ENCODE peak calls at places on chromosomes 16 and 17, in ten cellular contexts. One of them, this sample, is unnamed.
A peak's percentile ranks its signal among the peaks of the same experiment; 100 is the strongest.

GRCh38 chr16:85659336-85659735 is 29.4 kb downstream of the GINS2 start:
- DNase-seq in heart right ventricle: no peak
- DNase-seq in aorta: no peak
- DNase-seq in left lung: no peak
- DNase-seq in psoas muscle: no peak
- DNase-seq in dorsolateral prefrontal cortex: no peak
- DNase-seq in thoracic aorta: no peak
- DNase-seq in suprapubic skin: peak; percentile 32
- DNase-seq in SK-N-SH: no peak
- DNase-seq in tibial artery: no peak
- DNase-seq in this sample: no peak

GRCh38 chr17:28170771-28171170 is 128.3 kb downstream of the NLK start:
- DNase-seq in dorsolateral prefrontal cortex: no peak
- DNase-seq in SK-N-SH: no peak
- DNase-seq in aorta: no peak
- DNase-seq in suprapubic skin: no peak
- DNase-seq in heart right ventricle: no peak
- DNase-seq in tibial artery: no peak
- DNase-seq in left lung: no peak
- DNase-seq in thoracic aorta: no peak
- DNase-seq in psoas muscle: no peak
- DNase-seq in this sample: no peak

GRCh38 chr17:21510686-21511367 is 134.7 kb downstream of the KCNJ12 start:
- DNase-seq in thoracic aorta: no peak
- DNase-seq in aorta: no peak
- DNase-seq in heart right ventricle: no peak
- DNase-seq in left lung: no peak
- DNase-seq in dorsolateral prefrontal cortex: no peak
- DNase-seq in SK-N-SH: no peak
- DNase-seq in psoas muscle: no peak
- DNase-seq in tibial artery: no peak
- DNase-seq in suprapubic skin: no peak
- DNase-seq in this sample: no peak

GRCh38 chr17:38925263-38925995 is at the start of gene LASP1NB:
- DNase-seq in thoracic aorta: no peak
- DNase-seq in psoas muscle: peak; percentile 35
- DNase-seq in heart right ventricle: peak; percentile 50
- DNase-seq in dorsolateral prefrontal cortex: peak; percentile 96
- DNase-seq in SK-N-SH: peak; percentile 93
- DNase-seq in left lung: no peak
- DNase-seq in tibial artery: peak; percentile 72
- DNase-seq in aorta: no peak
- DNase-seq in suprapubic skin: no peak
- DNase-seq in this sample: no peak

GRCh38 chr17:16915752-16916556 is 56.0 kb downstream of the TNFRSF13B start:
- DNase-seq in SK-N-SH: peak; percentile 64
- DNase-seq in psoas muscle: no peak
- DNase-seq in tibial artery: peak; percentile 67
- DNase-seq in left lung: peak; percentile 55
- DNase-seq in dorsolateral prefrontal cortex: no peak
- DNase-seq in heart right ventricle: peak; percentile 53
- DNase-seq in aorta: peak; percentile 76
- DNase-seq in thoracic aorta: no peak
- DNase-seq in suprapubic skin: no peak
- DNase-seq in this sample: peak; percentile 61

GRCh38 chr17:18000044-18000443 is 27.4 kb downstream of the DRC3 start:
- DNase-seq in psoas muscle: no peak
- DNase-seq in suprapubic skin: no peak
- DNase-seq in tibial artery: no peak
- DNase-seq in dorsolateral prefrontal cortex: no peak
- DNase-seq in heart right ventricle: no peak
- DNase-seq in aorta: no peak
- DNase-seq in left lung: no peak
- DNase-seq in SK-N-SH: no peak
- DNase-seq in thoracic aorta: no peak
- DNase-seq in this sample: no peak

GRCh38 chr17:64016248-64016784 is 4.1 kb downstream of the ICAM2 start:
- DNase-seq in suprapubic skin: peak; percentile 5
- DNase-seq in heart right ventricle: no peak
- DNase-seq in tibial artery: no peak
- DNase-seq in thoracic aorta: no peak
- DNase-seq in SK-N-SH: peak; percentile 23
- DNase-seq in left lung: no peak
- DNase-seq in psoas muscle: no peak
- DNase-seq in dorsolateral prefrontal cortex: no peak
- DNase-seq in aorta: no peak
- DNase-seq in this sample: no peak

GRCh38 chr17:3835410-3836229 is 10.4 kb downstream of the NCBP3 start:
- DNase-seq in suprapubic skin: no peak
- DNase-seq in SK-N-SH: no peak
- DNase-seq in psoas muscle: no peak
- DNase-seq in aorta: peak; percentile 27
- DNase-seq in left lung: no peak
- DNase-seq in heart right ventricle: no peak
- DNase-seq in tibial artery: no peak
- DNase-seq in thoracic aorta: no peak
- DNase-seq in dorsolateral prefrontal cortex: no peak
- DNase-seq in this sample: no peak

GRCh38 chr16:25093208-25094061 is 18.1 kb upstream of the LCMT1 start:
- DNase-seq in psoas muscle: no peak
- DNase-seq in tibial artery: no peak
- DNase-seq in SK-N-SH: no peak
- DNase-seq in aorta: no peak
- DNase-seq in left lung: no peak
- DNase-seq in dorsolateral prefrontal cortex: no peak
- DNase-seq in suprapubic skin: no peak
- DNase-seq in heart right ventricle: no peak
- DNase-seq in thoracic aorta: no peak
- DNase-seq in this sample: no peak

GRCh38 chr16:81486555-81487061 is 42.0 kb downstream of the CMIP start:
- DNase-seq in SK-N-SH: no peak
- DNase-seq in tibial artery: peak; percentile 87
- DNase-seq in heart right ventricle: peak; percentile 59
- DNase-seq in left lung: no peak
- DNase-seq in psoas muscle: peak; percentile 69
- DNase-seq in suprapubic skin: no peak
- DNase-seq in aorta: peak; percentile 85
- DNase-seq in thoracic aorta: no peak
- DNase-seq in dorsolateral prefrontal cortex: no peak
- DNase-seq in this sample: no peak

GRCh38 chr17:41773190-41773588 is 13.3 kb downstream of the JUP start:
- DNase-seq in heart right ventricle: peak; percentile 74
- DNase-seq in SK-N-SH: peak; percentile 71
- DNase-seq in aorta: peak; percentile 86
- DNase-seq in tibial artery: no peak
- DNase-seq in thoracic aorta: no peak
- DNase-seq in left lung: peak; percentile 78
- DNase-seq in psoas muscle: peak; percentile 55
- DNase-seq in suprapubic skin: peak; percentile 70
- DNase-seq in dorsolateral prefrontal cortex: no peak
- DNase-seq in this sample: peak; percentile 77

DNA sequence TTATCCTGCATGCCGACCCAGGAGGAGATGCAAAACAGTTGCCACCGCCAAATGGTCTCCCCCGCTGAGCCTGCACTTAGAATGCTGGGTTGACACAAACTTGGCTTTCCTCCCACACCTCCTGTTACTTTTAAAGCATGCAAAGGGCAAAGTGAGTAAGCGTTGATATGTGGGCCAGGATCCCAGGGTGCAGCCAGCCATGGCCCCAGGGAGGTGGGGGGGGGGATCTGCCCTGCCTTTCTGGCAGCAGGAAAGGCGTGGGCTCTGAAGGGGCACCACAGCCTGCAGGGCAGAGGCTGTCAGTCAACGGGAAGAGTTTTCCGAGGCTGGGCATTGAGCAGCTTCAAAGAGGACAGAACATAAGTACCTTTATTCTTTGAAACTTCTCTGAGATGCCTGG is 142.3 kb downstream of the ABCC12 start:
- DNase-seq in left lung: no peak
- DNase-seq in thoracic aorta: no peak
- DNase-seq in psoas muscle: no peak
- DNase-seq in tibial artery: no peak
- DNase-seq in suprapubic skin: no peak
- DNase-seq in heart right ventricle: no peak
- DNase-seq in aorta: no peak
- DNase-seq in SK-N-SH: no peak
- DNase-seq in dorsolateral prefrontal cortex: peak; percentile 44
- DNase-seq in this sample: no peak
- H3K27ac ChIP-seq in left lung: no peak overlapping the region
- H3K27ac ChIP-seq in thoracic aorta: no peak overlapping the region
- H3K27ac ChIP-seq in psoas muscle: no peak overlapping the region
- H3K27ac ChIP-seq in tibial artery: no peak overlapping the region
- H3K27ac ChIP-seq in suprapubic skin: no peak overlapping the region
- H3K27ac ChIP-seq in heart right ventricle: no peak overlapping the region
- H3K27ac ChIP-seq in aorta: no peak overlapping the region
- H3K27ac ChIP-seq in SK-N-SH: no peak overlapping the region
- H3K27ac ChIP-seq in dorsolateral prefrontal cortex: no peak overlapping the region
- H3K27ac ChIP-seq in this sample: no peak overlapping the region

GRCh38 chr17:31560836-31561235 is 169.4 kb downstream of the RAB11FIP4 start:
- DNase-seq in aorta: no peak
- DNase-seq in dorsolateral prefrontal cortex: no peak
- DNase-seq in psoas muscle: no peak
- DNase-seq in thoracic aorta: no peak
- DNase-seq in left lung: no peak
- DNase-seq in SK-N-SH: no peak
- DNase-seq in suprapubic skin: no peak
- DNase-seq in tibial artery: no peak
- DNase-seq in heart right ventricle: no peak
- DNase-seq in this sample: no peak

GRCh38 chr17:31561469-31562412 is 170.3 kb downstream of the RAB11FIP4 start:
- DNase-seq in SK-N-SH: no peak
- DNase-seq in psoas muscle: peak; percentile 52
- DNase-seq in suprapubic skin: no peak
- DNase-seq in aorta: no peak
- DNase-seq in tibial artery: no peak
- DNase-seq in dorsolateral prefrontal cortex: no peak
- DNase-seq in left lung: no peak
- DNase-seq in thoracic aorta: no peak
- DNase-seq in heart right ventricle: no peak
- DNase-seq in this sample: no peak

GRCh38 chr17:31558748-31559646 is 167.5 kb downstream of the RAB11FIP4 start:
- DNase-seq in psoas muscle: peak; percentile 83
- DNase-seq in SK-N-SH: peak; percentile 95
- DNase-seq in aorta: peak; percentile 94
- DNase-seq in thoracic aorta: no peak
- DNase-seq in tibial artery: peak; percentile 90
- DNase-seq in dorsolateral prefrontal cortex: peak; percentile 71
- DNase-seq in left lung: peak; percentile 80
- DNase-seq in heart right ventricle: peak; percentile 80
- DNase-seq in suprapubic skin: peak; percentile 86
- DNase-seq in this sample: peak; percentile 83

GRCh38 chr17:31562447-31562846 is 171.0 kb downstream of the RAB11FIP4 start:
- DNase-seq in suprapubic skin: no peak
- DNase-seq in psoas muscle: no peak
- DNase-seq in aorta: no peak
- DNase-seq in SK-N-SH: no peak
- DNase-seq in heart right ventricle: no peak
- DNase-seq in left lung: no peak
- DNase-seq in tibial artery: no peak
- DNase-seq in dorsolateral prefrontal cortex: no peak
- DNase-seq in thoracic aorta: no peak
- DNase-seq in this sample: no peak

GRCh38 chr17:31559647-31560501 is 168.4 kb downstream of the RAB11FIP4 start:
- DNase-seq in suprapubic skin: no peak
- DNase-seq in left lung: no peak
- DNase-seq in SK-N-SH: no peak
- DNase-seq in thoracic aorta: no peak
- DNase-seq in tibial artery: peak; percentile 74
- DNase-seq in aorta: peak; percentile 82
- DNase-seq in dorsolateral prefrontal cortex: no peak
- DNase-seq in psoas muscle: peak; percentile 37
- DNase-seq in heart right ventricle: peak; percentile 50
- DNase-seq in this sample: peak; percentile 67
- H3K27me3 ChIP-seq in suprapubic skin: no peaks in the 10 kb centered on the region
- H3K27me3 ChIP-seq in left lung: peaks cover 13% of the 10 kb centered on the region
- H3K27me3 ChIP-seq in SK-N-SH: no peaks in the 10 kb centered on the region
- H3K27me3 ChIP-seq in thoracic aorta: no peaks in the 10 kb centered on the region
- H3K27me3 ChIP-seq in tibial artery: no peaks in the 10 kb centered on the region
- H3K27me3 ChIP-seq in aorta: no peaks in the 10 kb centered on the region
- H3K27me3 ChIP-seq in dorsolateral prefrontal cortex: no peaks in the 10 kb centered on the region
- H3K27me3 ChIP-seq in psoas muscle: peaks cover 7% of the 10 kb centered on the region
- H3K27me3 ChIP-seq in heart right ventricle: no peaks in the 10 kb centered on the region
- H3K27me3 ChIP-seq in this sample: no peaks in the 10 kb centered on the region

GRCh38 chr17:67574658-67575293 is 143.0 kb upstream of the NOL11 start:
- DNase-seq in tibial artery: no peak
- DNase-seq in thoracic aorta: no peak
- DNase-seq in suprapubic skin: no peak
- DNase-seq in psoas muscle: no peak
- DNase-seq in left lung: no peak
- DNase-seq in aorta: no peak
- DNase-seq in SK-N-SH: no peak
- DNase-seq in heart right ventricle: no peak
- DNase-seq in dorsolateral prefrontal cortex: no peak
- DNase-seq in this sample: no peak

GRCh38 chr17:67577429-67577828 is 140.3 kb upstream of the NOL11 start:
- DNase-seq in left lung: no peak
- DNase-seq in SK-N-SH: no peak
- DNase-seq in thoracic aorta: no peak
- DNase-seq in aorta: no peak
- DNase-seq in dorsolateral prefrontal cortex: no peak
- DNase-seq in tibial artery: no peak
- DNase-seq in heart right ventricle: no peak
- DNase-seq in suprapubic skin: no peak
- DNase-seq in psoas muscle: no peak
- DNase-seq in this sample: no peak

GRCh38 chr17:67576471-67576870 is 141.3 kb upstream of the NOL11 start:
- DNase-seq in thoracic aorta: no peak
- DNase-seq in heart right ventricle: no peak
- DNase-seq in psoas muscle: no peak
- DNase-seq in left lung: no peak
- DNase-seq in dorsolateral prefrontal cortex: no peak
- DNase-seq in suprapubic skin: no peak
- DNase-seq in aorta: no peak
- DNase-seq in SK-N-SH: no peak
- DNase-seq in tibial artery: no peak
- DNase-seq in this sample: no peak

GRCh38 chr17:67573987-67574657 is 143.6 kb upstream of the NOL11 start:
- DNase-seq in thoracic aorta: no peak
- DNase-seq in dorsolateral prefrontal cortex: no peak
- DNase-seq in tibial artery: no peak
- DNase-seq in left lung: no peak
- DNase-seq in suprapubic skin: no peak
- DNase-seq in SK-N-SH: no peak
- DNase-seq in aorta: no peak
- DNase-seq in heart right ventricle: no peak
- DNase-seq in psoas muscle: no peak
- DNase-seq in this sample: no peak

GRCh38 chr17:67575325-67575724 is 142.4 kb upstream of the NOL11 start:
- DNase-seq in heart right ventricle: no peak
- DNase-seq in suprapubic skin: no peak
- DNase-seq in tibial artery: no peak
- DNase-seq in aorta: no peak
- DNase-seq in left lung: no peak
- DNase-seq in dorsolateral prefrontal cortex: no peak
- DNase-seq in thoracic aorta: no peak
- DNase-seq in psoas muscle: no peak
- DNase-seq in SK-N-SH: no peak
- DNase-seq in this sample: no peak
- H3K4me3 ChIP-seq in heart right ventricle: no peak overlapping the region
- H3K4me3 ChIP-seq in suprapubic skin: no peak overlapping the region
- H3K4me3 ChIP-seq in tibial artery: no peak overlapping the region
- H3K4me3 ChIP-seq in aorta: no peak overlapping the region
- H3K4me3 ChIP-seq in left lung: no peak overlapping the region
- H3K4me3 ChIP-seq in dorsolateral prefrontal cortex: no peak overlapping the region
- H3K4me3 ChIP-seq in thoracic aorta: no peak overlapping the region
- H3K4me3 ChIP-seq in psoas muscle: no peak overlapping the region
- H3K4me3 ChIP-seq in SK-N-SH: no peak overlapping the region
- H3K4me3 ChIP-seq in this sample: no peak overlapping the region

GRCh38 chr17:44012391-44012790 is 2.4 kb downstream of the TMEM101 start:
- DNase-seq in thoracic aorta: no peak
- DNase-seq in heart right ventricle: no peak
- DNase-seq in left lung: no peak
- DNase-seq in psoas muscle: no peak
- DNase-seq in SK-N-SH: peak; percentile 62
- DNase-seq in aorta: no peak
- DNase-seq in dorsolateral prefrontal cortex: no peak
- DNase-seq in suprapubic skin: no peak
- DNase-seq in tibial artery: no peak
- DNase-seq in this sample: no peak
- H3K27ac ChIP-seq in thoracic aorta: no peak overlapping the region
- H3K27ac ChIP-seq in heart right ventricle: no peak overlapping the region
- H3K27ac ChIP-seq in left lung: no peak overlapping the region
- H3K27ac ChIP-seq in psoas muscle: no peak overlapping the region
- H3K27ac ChIP-seq in SK-N-SH: peak overlapping the region; percentile 82
- H3K27ac ChIP-seq in aorta: no peak overlapping the region
- H3K27ac ChIP-seq in dorsolateral prefrontal cortex: no peak overlapping the region
- H3K27ac ChIP-seq in suprapubic skin: no peak overlapping the region
- H3K27ac ChIP-seq in tibial artery: no peak overlapping the region
- H3K27ac ChIP-seq in this sample: no peak overlapping the region

This sample was measured in pancreas.